ENCODE peak calls at places on chromosomes 1 and 21, in nine cellular contexts. P, D, G, O, K, L, H, F and V are unnamed samples.

GRCh38 chr1:67485046-67485811 is 55.0 kb upstream of the SERBP1 start:
- DNase-seq in H (no peak), P (no peak), D (no peak), G (no peak), K (no peak), F (no peak), O (no peak), L (no peak), V (no peak)

GRCh38 chr1:228913649-228914048 is 178.4 kb downstream of the RHOU start:
- DNase-seq in F (no peak), L (no peak), P (no peak), G (no peak), O (no peak), K (no peak), D (no peak), H (no peak), V (no peak)

GRCh38 chr1:33438364-33439145 is 7.7 kb upstream of the PHC2 start:
- DNase-seq in D (no peak), P (no peak), L (no peak), G (no peak), H (no peak), F (peak), K (no peak), O (no peak), V (no peak)

GRCh38 chr1:241738710-241739109 is 86.6 kb downstream of the WDR64 start:
- DNase-seq in H (no peak), F (no peak), O (no peak), L (no peak), D (no peak), K (no peak), P (no peak), G (no peak), V (no peak)

GRCh38 chr1:201538618-201539551 is at the start of gene NAV1:
- DNase-seq in K (no peak), O (peak), L (peak), F (no peak), G (peak), P (no peak), H (no peak), D (peak), V (no peak)

GRCh38 chr1:155801149-155801548 is 55.9 kb downstream of the GON4L start:
- DNase-seq in F (no peak), D (no peak), O (no peak), L (no peak), P (no peak), K (no peak), H (no peak), G (no peak), V (peak)

GRCh38 chr1:167605576-167605975 is 24.5 kb upstream of the RCSD1 start:
- DNase-seq in H (no peak), O (no peak), D (no peak), G (no peak), K (no peak), L (no peak), P (no peak), F (no peak), V (no peak)

GRCh38 chr1:44798481-44799365 is 1.5 kb upstream of the PLK3 start:
- DNase-seq in F (no peak), P (no peak), D (no peak), L (peak), O (no peak), G (no peak), H (no peak), K (no peak), V (no peak)

GRCh38 chr1:33086384-33086850 is 5.5 kb downstream of the AZIN2 start:
- DNase-seq in K (no peak), L (peak), D (peak), O (peak), P (peak), G (peak), H (no peak), F (peak), V (peak)

GRCh38 chr1:18908911-18909771 is 6.8 kb upstream of the ALDH4A1 start:
- DNase-seq in D (no peak), P (no peak), K (no peak), L (no peak), O (no peak), G (no peak), H (no peak), F (no peak), V (no peak)

GRCh38 chr1:41365772-41366427 is 4.7 kb downstream of the FOXO6 start:
- DNase-seq in L (no peak), K (no peak), F (no peak), P (no peak), O (no peak), G (no peak), D (peak), H (peak), V (no peak)

GRCh38 chr1:12748778-12749355 is 2.9 kb downstream of the CFAP107 start:
- DNase-seq in L (no peak), G (no peak), H (no peak), F (no peak), P (no peak), D (no peak), O (no peak), K (no peak), V (no peak)

GRCh38 chr1:234833118-234833517 is 223.1 kb upstream of the IRF2BP2 start:
- DNase-seq in O (no peak), G (no peak), D (no peak), H (no peak), F (no peak), L (no peak), P (no peak), K (no peak), V (no peak)

GRCh38 chr1:966603-967295 is 467 bp downstream of the PLEKHN1 start:
- DNase-seq in F (no peak), H (peak), G (peak), K (peak), O (peak), L (no peak), D (no peak), P (peak), V (peak)

GRCh38 chr1:211928993-211929637 is 98.6 kb upstream of the LPGAT1 start:
- DNase-seq in O (no peak), D (no peak), F (no peak), G (no peak), H (no peak), P (no peak), K (no peak), L (no peak), V (no peak)

GRCh38 chr1:41590331-41590730 is 105.8 kb upstream of the EDN2 start:
- DNase-seq in P (no peak), D (no peak), L (no peak), O (no peak), G (no peak), K (no peak), F (no peak), H (no peak), V (no peak)

GRCh38 chr1:85555867-85556577 is 24.5 kb upstream of the CCN1 start:
- DNase-seq in G (no peak), P (no peak), D (no peak), H (no peak), K (no peak), L (no peak), O (no peak), F (no peak), V (no peak)

GRCh38 chr1:49358036-49358435 is 581.3 kb upstream of the BEND5 start:
- DNase-seq in O (no peak), K (no peak), F (no peak), D (no peak), H (no peak), P (no peak), L (no peak), G (no peak), V (no peak)

GRCh38 chr1:15100369-15101111 is 53.0 kb upstream of the TMEM51 start:
- DNase-seq in H (peak), P (peak), D (no peak), F (no peak), K (no peak), L (peak), G (peak), O (no peak), V (peak)

GRCh38 chr1:200951016-200951415 is 56.3 kb downstream of the INAVA start:
- DNase-seq in G (no peak), K (no peak), L (no peak), D (no peak), P (no peak), O (no peak), F (no peak), H (no peak), V (no peak)

GRCh38 chr1:212457740-212458338 is 25.1 kb downstream of the NENF start:
- DNase-seq in O (no peak), G (no peak), H (peak), L (no peak), P (peak), F (no peak), K (peak), D (peak), V (peak)

GRCh38 chr1:195054217-195054687 is 1554.0 kb downstream of the KCNT2 start:
- DNase-seq in L (no peak), K (no peak), F (no peak), H (no peak), D (no peak), O (no peak), G (no peak), P (no peak), V (no peak)

GRCh38 chr1:12083766-12084165 is 20.7 kb downstream of the TNFRSF8 start:
- DNase-seq in P (no peak), F (no peak), G (no peak), K (no peak), O (no peak), D (no peak), L (no peak), H (no peak), V (no peak)

GRCh38 chr1:9376430-9376829 is 83.7 kb downstream of the SPSB1 start:
- DNase-seq in H (no peak), P (no peak), D (no peak), L (no peak), O (no peak), F (no peak), K (no peak), G (no peak), V (no peak)

GRCh38 chr1:16394977-16395376 is 27.9 kb downstream of the SZRD1 start:
- DNase-seq in P (no peak), L (no peak), F (no peak), K (no peak), G (no peak), D (no peak), H (no peak), O (no peak), V (no peak)

GRCh38 chr1:70966018-70966638 is 81.5 kb downstream of the PTGER3 start:
- DNase-seq in G (no peak), P (no peak), D (no peak), F (no peak), K (no peak), O (no peak), L (no peak), H (no peak), V (no peak)

GRCh38 chr1:211724711-211725196 is 49.3 kb upstream of the NEK2 start:
- DNase-seq in P (no peak), F (no peak), K (no peak), D (no peak), G (no peak), L (no peak), O (no peak), H (no peak), V (no peak)

GRCh38 chr1:173505401-173505800 is 28.3 kb downstream of the PRDX6 start:
- DNase-seq in H (no peak), G (no peak), O (no peak), F (no peak), P (no peak), K (no peak), D (no peak), L (no peak), V (no peak)

GRCh38 chr1:174052621-174053020 is 30.5 kb upstream of the RC3H1 start:
- DNase-seq in K (no peak), H (no peak), L (no peak), D (no peak), G (no peak), F (no peak), O (no peak), P (no peak), V (peak)

GRCh38 chr1:89615676-89616598 is 17.0 kb upstream of the LRRC8C start:
- DNase-seq in F (no peak), O (no peak), H (no peak), K (no peak), L (no peak), P (no peak), G (no peak), D (no peak), V (no peak)

GRCh38 chr1:97281962-97282361 is 560.4 kb downstream of the PTBP2 start:
- DNase-seq in K (no peak), D (no peak), L (no peak), G (no peak), O (no peak), F (no peak), P (no peak), H (no peak), V (no peak)

GRCh38 chr1:40435471-40435870 is 14.8 kb upstream of the ZFP69B start:
- DNase-seq in P (no peak), F (no peak), L (no peak), H (no peak), O (no peak), G (peak), K (no peak), D (no peak), V (no peak)

GRCh38 chr21:33026878-33027400 is 1.2 kb downstream of the OLIG2 start:
- DNase-seq in F (no peak), D (no peak), K (no peak), G (peak), H (no peak), P (no peak), L (no peak), O (no peak), V (no peak)